ENCODE peak calls at places on chromosome X, in nine cellular contexts. Y is lung, W is SK-N-SH, A is H9, N is right cardiac atrium, U is cardiac muscle cell, T is SJSA1, E is A549, V is tibial nerve. F is an unnamed sample.

GRCh38 chrX:68196939-68197791 is 236.1 kb downstream of the OPHN1 start:
- DNase-seq in N (no peak), V (no peak), E (peak), W (peak), A (peak), U (peak), T (peak), Y (no peak), F (no peak)

GRCh38 chrX:40092808-40093435 is 4.8 kb downstream of the BCOR start:
- DNase-seq in A (peak), U (no peak), V (no peak), E (no peak), W (no peak), N (no peak), T (no peak), Y (no peak), F (no peak)

GRCh38 chrX:121308276-121308805 is 260.9 kb downstream of the GLUD2 start:
- DNase-seq in E (peak), A (peak), U (peak), V (no peak), Y (no peak), N (no peak), T (peak), W (peak), F (no peak)

GRCh38 chrX:47218920-47219815 is 687 bp downstream of the CDK16 start:
- DNase-seq in W (peak), U (peak), Y (peak), T (peak), A (peak), V (no peak), N (peak), E (peak), F (peak)

GRCh38 chrX:2501246-2502102 is 698 bp upstream of the DHRSX start:
- DNase-seq in T (no peak), Y (no peak), W (no peak), E (no peak), U (no peak), N (peak), A (no peak), V (no peak), F (no peak)

GRCh38 chrX:12307961-12308360 is 169.7 kb downstream of the FRMPD4 start:
- DNase-seq in V (no peak), A (no peak), E (peak), W (no peak), N (no peak), U (no peak), T (no peak), Y (no peak), F (no peak)

GRCh38 chrX:103517246-103517645 is 2.0 kb downstream of the RAB40A start:
- DNase-seq in N (no peak), W (no peak), T (no peak), A (no peak), Y (no peak), E (no peak), U (no peak), V (no peak), F (no peak)

GRCh38 chrX:43949669-43950068 is 23.5 kb downstream of the NDP start:
- DNase-seq in N (peak), T (no peak), A (peak), U (peak), E (peak), Y (no peak), V (no peak), W (no peak), F (no peak)

GRCh38 chrX:17414839-17415238 is 39.8 kb downstream of the NHS start:
- DNase-seq in T (no peak), U (peak), W (no peak), V (no peak), N (peak), Y (no peak), E (no peak), A (peak), F (no peak)
- H3K27ac ChIP-seq in T (no peak), U (peak), W (no peak), V (no peak), N (peak), Y (no peak), E (no peak), A (no peak), F (no peak)

GRCh38 chrX:116281106-116281505 is 110.6 kb downstream of the AGTR2 start:
- DNase-seq in W (no peak), T (no peak), V (no peak), N (no peak), U (no peak), A (no peak), E (peak), Y (no peak), F (no peak)
- H3K27ac ChIP-seq in W (no peak), T (no peak), V (no peak), N (no peak), U (no peak), A (no peak), E (no peak), Y (no peak), F (no peak)

GRCh38 chrX:115098897-115099296 is 81.5 kb upstream of the IL13RA2 start:
- DNase-seq in E (no peak), Y (no peak), U (no peak), N (no peak), T (no peak), V (no peak), W (no peak), A (no peak), F (no peak)

GRCh38 chrX:115089419-115089818 is 72.0 kb upstream of the IL13RA2 start:
- DNase-seq in W (no peak), V (no peak), A (no peak), T (no peak), E (no peak), U (no peak), N (no peak), Y (no peak), F (no peak)

DNA sequence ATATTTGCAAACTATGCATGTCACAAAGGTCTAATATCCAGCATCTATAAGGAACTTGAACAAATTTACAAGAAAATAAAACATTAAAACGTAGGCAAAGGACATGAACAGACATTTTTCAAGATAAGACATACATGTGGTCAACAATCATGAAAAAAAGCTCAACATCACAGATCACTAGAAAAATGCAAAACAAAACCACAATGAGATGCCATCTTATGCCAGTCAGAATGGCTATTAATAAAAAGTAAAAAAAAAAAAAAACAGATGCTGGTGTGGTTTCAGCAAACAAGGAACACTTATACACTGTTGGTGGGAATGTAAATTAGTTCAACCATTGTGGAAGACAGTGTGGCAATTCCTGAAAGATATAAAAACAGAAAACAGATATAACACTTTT is 75.8 kb upstream of the IL13RA2 start:
- DNase-seq in V (no peak), E (no peak), N (no peak), W (no peak), A (no peak), U (no peak), Y (no peak), T (no peak), F (no peak)
- H3K27ac ChIP-seq in V (no peak), E (no peak), N (no peak), W (no peak), A (no peak), U (no peak), Y (no peak), T (no peak), F (no peak)

GRCh38 chrX:3549442-3549875 is 164.0 kb downstream of the PRKX start:
- DNase-seq in N (peak), T (no peak), Y (no peak), U (no peak), E (peak), V (no peak), A (no peak), W (peak), F (no peak)
- H3K27ac ChIP-seq in N (no peak), T (peak), Y (peak), U (no peak), E (no peak), V (no peak), A (no peak), W (no peak), F (no peak)

GRCh38 chrX:41441934-41442823 is 5.0 kb upstream of the NYX start:
- DNase-seq in A (peak), V (peak), E (peak), W (peak), T (peak), N (peak), U (peak), Y (peak), F (peak)
- H3K27ac ChIP-seq in A (no peak), V (peak), E (peak), W (peak), T (peak), N (peak), U (peak), Y (peak), F (peak)

GRCh38 chrX:96703816-96704215 is 19.2 kb downstream of the DIAPH2 start:
- DNase-seq in V (no peak), N (no peak), T (peak), E (no peak), Y (no peak), A (no peak), U (no peak), W (no peak), F (no peak)
- H3K27ac ChIP-seq in V (no peak), N (no peak), T (no peak), E (no peak), Y (no peak), A (no peak), U (no peak), W (no peak), F (no peak)

GRCh38 chrX:5726246-5726645 is 502.4 kb downstream of the NLGN4X start:
- DNase-seq in N (no peak), Y (no peak), T (no peak), W (no peak), E (no peak), U (no peak), V (no peak), A (no peak), F (no peak)
- H3K27ac ChIP-seq in N (no peak), Y (no peak), T (no peak), W (no peak), E (no peak), U (no peak), V (no peak), A (no peak), F (no peak)

F was measured in sigmoid colon.